ENCODE peak calls at places on chromosomes 1 and 21, in seven cellular contexts. S, B, Z, M, A, J and C are unnamed samples.

GRCh38 chr1:8497196-8497878 is 179.4 kb downstream of the SLC45A1 start:
- DNase-seq in A (peak), B (no peak), S (no peak), Z (peak), J (no peak), M (no peak), C (no peak)

GRCh38 chr21:41501919-41502318 is 6.0 kb downstream of the TMPRSS2 start:
- DNase-seq in J (no peak), Z (peak), M (no peak), A (no peak), B (no peak), S (peak), C (no peak)

GRCh38 chr1:38275960-38276359 is 229.4 kb upstream of the POU3F1 start:
- DNase-seq in M (no peak), J (no peak), Z (no peak), B (no peak), A (no peak), S (no peak), C (no peak)

GRCh38 chr21:45302082-45303061 is 14.7 kb upstream of the POFUT2 start:
- DNase-seq in M (peak), J (no peak), B (no peak), Z (no peak), S (no peak), A (no peak), C (no peak)

GRCh38 chr1:220950576-220950975 is 71.3 kb downstream of the HLX start:
- DNase-seq in J (no peak), Z (peak), S (no peak), A (no peak), M (no peak), B (no peak), C (no peak)

GRCh38 chr1:183585038-183585437 is 5.2 kb downstream of the NCF2 start:
- DNase-seq in M (no peak), Z (no peak), A (peak), J (no peak), S (no peak), B (no peak), C (no peak)

GRCh38 chr1:201329286-201329685 is 46.0 kb downstream of the PKP1 start:
- DNase-seq in J (no peak), B (no peak), M (no peak), S (no peak), A (no peak), Z (no peak), C (no peak)

GRCh38 chr1:18927654-18928272 is 25.4 kb upstream of the ALDH4A1 start:
- DNase-seq in M (no peak), S (no peak), B (no peak), J (no peak), Z (peak), A (peak), C (no peak)